ENCODE peak calls at places on chromosomes 7 and 10, in four cellular contexts. H is BE2C, C is neural progenitor cell, R is MCF 10A. I is an unnamed sample.
A peak's percentile ranks its signal among the peaks of the same experiment; 100 is the strongest.

GRCh38 chr7:129438839-129439640 is 4.8 kb downstream of the STRIP2 start:
- DNase-seq in H (no peak), C (no peak), R (peak; percentile 91), I (no peak)

GRCh38 chr7:85471740-85472139 is 284.9 kb upstream of the SEMA3D start:
- DNase-seq in H (no peak), C (no peak), R (no peak), I (no peak)

GRCh38 chr7:33463131-33463530 is 333.8 kb downstream of the BBS9 start:
- DNase-seq in H (no peak), C (peak; percentile 57), R (no peak), I (no peak)

GRCh38 chr10:92291921-92292860 is 1.2 kb downstream of the MARCHF5 start:
- DNase-seq in H (peak; percentile 36), C (peak; percentile 56), R (peak; percentile 54), I (peak; percentile 39)

GRCh38 chr10:132809237-132810140 is 23.5 kb upstream of the NKX6-2 start:
- DNase-seq in H (no peak), C (no peak), R (no peak), I (no peak)

GRCh38 chr7:84195295-84196006 is 862 bp upstream of the SEMA3A start:
- DNase-seq in H (no peak), C (no peak), R (no peak), I (no peak)

GRCh38 chr7:2134740-2135139 is 98.0 kb downstream of the MAD1L1 start:
- DNase-seq in H (no peak), C (no peak), R (no peak), I (no peak)

GRCh38 chr7:90973146-90973545 is 291.1 kb upstream of the FZD1 start:
- DNase-seq in H (no peak), C (no peak), R (no peak), I (no peak)

GRCh38 chr7:29384277-29384676 is 179.4 kb upstream of the PRR15 start:
- DNase-seq in H (no peak), C (no peak), R (no peak), I (no peak)

GRCh38 chr7:159027091-159027802 is 117.4 kb downstream of the VIPR2 start:
- DNase-seq in H (no peak), C (peak; percentile 56), R (peak; percentile 60), I (no peak)

GRCh38 chr7:45661302-45661995 is 87.3 kb downstream of the ADCY1 start:
- DNase-seq in H (no peak), C (no peak), R (no peak), I (no peak)

GRCh38 chr7:128155100-128155763 is 85.8 kb upstream of the LEP start:
- DNase-seq in H (peak; percentile 37), C (peak; percentile 38), R (no peak), I (no peak)

GRCh38 chr7:33764752-33765451 is 140.4 kb upstream of the BMPER start:
- DNase-seq in H (no peak), C (no peak), R (no peak), I (no peak)

GRCh38 chr10:78931333-78932083 is 137.3 kb upstream of the ZMIZ1 start:
- DNase-seq in H (peak; percentile 60), C (no peak), R (peak; percentile 63), I (no peak)

GRCh38 chr7:74606101-74606908 is 51.2 kb upstream of the GTF2I start:
- DNase-seq in H (peak; percentile 64), C (peak; percentile 49), R (peak; percentile 46), I (peak; percentile 46)

GRCh38 chr7:41880107-41880506 is 177.2 kb upstream of the INHBA start:
- DNase-seq in H (no peak), C (no peak), R (peak; percentile 53), I (no peak)

GRCh38 chr10:18260308-18260971 is 120.2 kb downstream of the CACNB2 start:
- DNase-seq in H (no peak), C (peak; percentile 24), R (no peak), I (no peak)

GRCh38 chr7:138935438-138936079 is 45.6 kb downstream of the KIAA1549 start:
- DNase-seq in H (peak; percentile 87), C (peak; percentile 42), R (peak; percentile 87), I (peak; percentile 56)

GRCh38 chr7:112550468-112551060 is 69.8 kb downstream of the LSMEM1 start:
- DNase-seq in H (peak; percentile 49), C (peak; percentile 42), R (peak; percentile 72), I (no peak)

GRCh38 chr10:21487416-21488180 is 37.9 kb downstream of the SKIDA1 start:
- DNase-seq in H (no peak), C (no peak), R (no peak), I (no peak)

GRCh38 chr7:100126239-100126930 is 382 bp upstream of the MBLAC1 start:
- DNase-seq in H (no peak), C (no peak), R (no peak), I (no peak)

GRCh38 chr7:128132426-128133069 is 101.3 kb upstream of the LRRC4 start:
- DNase-seq in H (no peak), C (no peak), R (no peak), I (no peak)

GRCh38 chr7:131145026-131145425 is 182.7 kb upstream of the MKLN1 start:
- DNase-seq in H (no peak), C (no peak), R (peak; percentile 23), I (no peak)

GRCh38 chr10:89278034-89278535 is 23.8 kb upstream of the IFIT2 start:
- DNase-seq in H (peak; percentile 41), C (no peak), R (peak; percentile 98), I (no peak)

GRCh38 chr10:90319188-90319914 is 538.5 kb downstream of the HTR7 start:
- DNase-seq in H (no peak), C (peak; percentile 53), R (peak; percentile 94), I (no peak)

GRCh38 chr7:43692582-43693373 is 36.5 kb downstream of the COA1 start:
- DNase-seq in H (no peak), C (no peak), R (peak; percentile 32), I (no peak)

GRCh38 chr10:90125966-90126600 is 424.7 kb downstream of the KIF20B start:
- DNase-seq in H (no peak), C (no peak), R (peak; percentile 80), I (no peak)

GRCh38 chr7:150927954-150928340 is 50.2 kb downstream of the KCNH2 start:
- DNase-seq in H (no peak), C (no peak), R (peak; percentile 39), I (no peak)

GRCh38 chr10:89251417-89252224 is at the start of gene LIPA:
- DNase-seq in H (peak; percentile 97), C (peak; percentile 97), R (peak; percentile 98), I (peak; percentile 97)

GRCh38 chr7:129702761-129703338 is 91.3 kb downstream of the NRF1 start:
- DNase-seq in H (no peak), C (no peak), R (no peak), I (no peak)

GRCh38 chr7:143216151-143216550 is 5.7 kb upstream of the TAS2R40 start:
- DNase-seq in H (no peak), C (no peak), R (no peak), I (no peak)

GRCh38 chr7:42070068-42070467 is 166.9 kb downstream of the GLI3 start:
- DNase-seq in H (no peak), C (no peak), R (peak; percentile 73), I (no peak)

GRCh38 chr10:77392851-77393250 is 244.8 kb downstream of the KCNMA1 start:
- DNase-seq in H (peak; percentile 59), C (no peak), R (peak; percentile 98), I (no peak)

GRCh38 chr10:89022734-89023133 is 32.1 kb downstream of the FAS start:
- DNase-seq in H (no peak), C (no peak), R (no peak), I (no peak)

GRCh38 chr7:143811-144453 is 48.4 kb upstream of the FAM20C start:
- DNase-seq in H (no peak), C (no peak), R (no peak), I (no peak)

GRCh38 chr10:103232772-103233488 is 12.8 kb upstream of the RPEL1 start:
- DNase-seq in H (no peak), C (no peak), R (peak; percentile 75), I (no peak)

GRCh38 chr10:14385591-14386201 is 55.0 kb upstream of the FRMD4A start:
- DNase-seq in H (no peak), C (no peak), R (peak; percentile 11), I (no peak)

DNA sequence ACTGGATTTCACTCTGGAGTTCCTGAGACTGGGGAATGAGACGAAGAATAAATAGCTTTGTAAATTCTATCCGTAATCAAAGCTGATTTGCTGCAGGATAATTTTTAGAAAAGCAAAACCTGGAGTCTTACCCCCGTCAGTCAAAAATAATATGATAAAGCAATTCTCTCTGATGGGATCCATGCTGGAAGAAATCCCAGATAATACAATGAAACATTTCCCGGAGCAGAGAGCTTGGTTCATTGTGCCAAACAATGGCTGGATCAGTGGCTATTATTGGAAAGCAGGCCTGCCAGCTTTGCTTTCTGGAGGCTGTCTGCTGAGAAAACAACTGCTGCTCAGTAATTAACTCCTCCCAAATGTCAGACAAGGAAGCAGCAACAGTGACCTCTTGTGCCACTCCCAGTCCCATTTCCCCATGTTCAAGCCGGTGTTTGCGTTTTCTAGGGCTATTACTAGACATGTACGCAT is 609.4 kb upstream of the PCDH15 start:
- DNase-seq in H (peak; percentile 82), C (peak; percentile 92), R (peak; percentile 9), I (peak; percentile 46)
- TF ChIP-seq CTCF in H (peak; percentile 71), C (peak; percentile 64), R (no peak), I (no peak)

GRCh38 chr7:26280723-26281122 is 10.9 kb upstream of the SNX10 start:
- DNase-seq in H (no peak), C (no peak), R (no peak), I (no peak)

GRCh38 chr7:26275213-26275612 is 16.4 kb upstream of the SNX10 start:
- DNase-seq in H (no peak), C (no peak), R (no peak), I (no peak)

GRCh38 chr7:26280097-26280496 is 11.6 kb upstream of the SNX10 start:
- DNase-seq in H (no peak), C (no peak), R (no peak), I (no peak)

GRCh38 chr7:26279405-26279804 is 12.3 kb upstream of the SNX10 start:
- DNase-seq in H (no peak), C (no peak), R (no peak), I (no peak)

GRCh38 chr7:26278769-26279168 is 12.9 kb upstream of the SNX10 start:
- DNase-seq in H (no peak), C (no peak), R (peak; percentile 41), I (no peak)
- TF ChIP-seq CTCF in H (peak; percentile 11), C (no peak), R (peak; percentile 33), I (no peak)

DNA sequence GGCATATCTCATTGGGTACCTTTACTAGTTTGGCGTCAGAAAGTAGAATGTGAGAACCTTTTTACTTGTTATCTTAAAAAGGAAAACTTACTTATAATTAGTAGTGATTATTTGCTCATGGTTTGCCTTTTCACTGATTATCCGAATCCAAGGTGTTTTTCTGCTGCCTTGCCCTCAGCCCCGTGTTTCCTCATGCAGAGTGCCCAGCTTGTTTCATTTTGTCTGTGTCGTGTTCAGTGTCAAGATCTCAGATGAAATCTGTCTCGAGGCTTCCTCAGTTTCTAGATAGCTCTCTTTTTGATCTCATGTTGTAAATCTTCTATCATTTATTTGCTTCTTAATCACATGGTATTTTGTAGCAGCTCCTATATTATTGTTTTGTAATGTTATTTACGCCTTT is 30.1 kb downstream of the RPA3 start:
- DNase-seq in H (no peak), C (no peak), R (no peak), I (no peak)
- TF ChIP-seq CTCF in H (no peak), C (no peak), R (no peak), I (no peak)

DNA sequence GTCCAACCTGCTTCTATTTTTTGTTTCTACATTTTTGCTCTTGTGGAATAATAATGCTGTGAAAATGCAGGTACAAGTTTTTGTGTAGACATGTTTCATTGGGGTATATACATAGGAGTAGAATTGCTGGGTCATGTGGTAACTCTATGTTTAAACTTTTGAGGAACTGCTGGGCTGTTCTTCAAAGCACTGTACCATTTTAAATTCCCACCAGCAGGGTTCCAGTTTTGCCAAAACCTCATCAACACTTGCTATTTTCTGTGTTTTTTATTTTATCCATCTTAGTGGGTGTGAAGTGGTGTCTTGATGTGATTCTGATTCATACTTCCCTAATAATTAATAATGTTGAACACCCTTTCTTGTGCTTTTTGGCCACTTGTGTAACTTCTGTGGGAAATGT is 138.6 kb downstream of the RGS10 start:
- DNase-seq in H (no peak), C (no peak), R (no peak), I (no peak)
- TF ChIP-seq CTCF in H (no peak), C (no peak), R (no peak), I (no peak)